ENCODE peak calls at places on chromosomes 11 and 22, in seven cellular contexts. I, F, W, C, K, H and S are unnamed samples.

GRCh38 chr11:61334434-61335354 is 1.7 kb downstream of the TKFC start:
- DNase-seq in I (no peak), F (peak; percentile 86), W (no peak), C (no peak), K (peak; percentile 27), H (peak; percentile 44), S (no peak)

GRCh38 chr11:9038537-9038936 is 34.7 kb upstream of the NRIP3 start:
- DNase-seq in I (no peak), F (no peak), W (no peak), C (no peak), K (no peak), H (no peak), S (no peak)

GRCh38 chr11:16958833-16959232 is 55.4 kb downstream of the PLEKHA7 start:
- DNase-seq in I (no peak), F (no peak), W (no peak), C (no peak), K (no peak), H (no peak), S (no peak)

GRCh38 chr11:109135627-109136026 is 286.4 kb upstream of the C11orf87 start:
- DNase-seq in I (no peak), F (no peak), W (no peak), C (no peak), K (no peak), H (no peak), S (no peak)

GRCh38 chr11:96188625-96189006 is 154.4 kb downstream of the MAML2 start:
- DNase-seq in I (no peak), F (no peak), W (no peak), C (no peak), K (no peak), H (peak; percentile 28), S (no peak)

GRCh38 chr11:63999349-64000025 is 13.2 kb downstream of the OTUB1 start:
- DNase-seq in I (no peak), F (peak; percentile 98), W (peak; percentile 44), C (no peak), K (no peak), H (peak; percentile 82), S (no peak)

GRCh38 chr22:20550851-20551744 is 43.7 kb downstream of the MED15 start:
- DNase-seq in I (peak; percentile 54), F (no peak), W (no peak), C (no peak), K (no peak), H (peak; percentile 83), S (no peak)

GRCh38 chr11:76161261-76161961 is 44.9 kb downstream of the WNT11 start:
- DNase-seq in I (no peak), F (no peak), W (no peak), C (peak; percentile 31), K (no peak), H (peak; percentile 57), S (peak; percentile 23)

GRCh38 chr11:107337917-107338316 is 119.7 kb downstream of the CWF19L2 start:
- DNase-seq in I (no peak), F (no peak), W (no peak), C (no peak), K (no peak), H (no peak), S (no peak)

GRCh38 chr11:133903875-133904817 is 52.6 kb downstream of the IGSF9B start:
- DNase-seq in I (no peak), F (no peak), W (no peak), C (no peak), K (no peak), H (no peak), S (no peak)

GRCh38 chr11:69446108-69446507 is 35.4 kb upstream of the LINC01488 start:
- DNase-seq in I (no peak), F (no peak), W (no peak), C (no peak), K (no peak), H (no peak), S (no peak)

GRCh38 chr11:105144887-105145286 is 5.3 kb upstream of the CARD18 start:
- DNase-seq in I (no peak), F (no peak), W (no peak), C (no peak), K (peak; percentile 40), H (peak; percentile 61), S (no peak)

GRCh38 chr22:29722151-29722550 is 2.3 kb downstream of the CABP7 start:
- DNase-seq in I (no peak), F (no peak), W (no peak), C (no peak), K (no peak), H (peak; percentile 81), S (no peak)

GRCh38 chr11:19316434-19316833 is 75.7 kb upstream of the E2F8 start:
- DNase-seq in I (peak; percentile 8), F (no peak), W (no peak), C (no peak), K (no peak), H (peak; percentile 61), S (no peak)

GRCh38 chr11:122717264-122717867 is 61.8 kb downstream of the UBASH3B start:
- DNase-seq in I (no peak), F (no peak), W (no peak), C (no peak), K (no peak), H (no peak), S (no peak)

GRCh38 chr11:128195057-128195751 is 392.2 kb downstream of the ETS1 start:
- DNase-seq in I (no peak), F (no peak), W (no peak), C (no peak), K (no peak), H (no peak), S (no peak)

GRCh38 chr11:93039841-93040240 is 70.4 kb downstream of the MTNR1B start:
- DNase-seq in I (no peak), F (no peak), W (no peak), C (no peak), K (no peak), H (no peak), S (no peak)

GRCh38 chr11:76670475-76671235 is at the start of gene LRRC32:
- DNase-seq in I (no peak), F (peak; percentile 74), W (no peak), C (no peak), K (no peak), H (peak; percentile 45), S (no peak)

GRCh38 chr11:48064306-48064705 is 83.9 kb downstream of the PTPRJ start:
- DNase-seq in I (no peak), F (no peak), W (no peak), C (no peak), K (no peak), H (peak; percentile 85), S (no peak)

GRCh38 chr11:57161351-57161750 is 20.4 kb upstream of the LRRC55 start:
- DNase-seq in I (no peak), F (no peak), W (no peak), C (no peak), K (no peak), H (peak; percentile 33), S (no peak)

GRCh38 chr22:19853879-19854777 is 546 bp downstream of the GNB1L start:
- DNase-seq in I (no peak), F (peak; percentile 52), W (no peak), C (no peak), K (no peak), H (no peak), S (no peak)

GRCh38 chr11:2537010-2537695 is 92.3 kb downstream of the KCNQ1 start:
- DNase-seq in I (no peak), F (no peak), W (no peak), C (no peak), K (no peak), H (no peak), S (no peak)

GRCh38 chr11:9076046-9076445 is 15.4 kb downstream of the SCUBE2 start:
- DNase-seq in I (no peak), F (no peak), W (no peak), C (no peak), K (no peak), H (no peak), S (no peak)

GRCh38 chr22:44091021-44091721 is 67.1 kb downstream of the PARVB start:
- DNase-seq in I (peak; percentile 35), F (peak; percentile 74), W (no peak), C (no peak), K (peak; percentile 2), H (peak; percentile 42), S (no peak)

GRCh38 chr11:58061813-58062212 is 31.1 kb downstream of the OR6Q1 start:
- DNase-seq in I (no peak), F (no peak), W (no peak), C (no peak), K (no peak), H (peak; percentile 56), S (no peak)

GRCh38 chr22:45769569-45770210 is 98.1 kb downstream of the ATXN10 start:
- DNase-seq in I (no peak), F (no peak), W (no peak), C (no peak), K (no peak), H (no peak), S (peak; percentile 23)

GRCh38 chr22:35531202-35531601 is 9.4 kb upstream of the RASD2 start:
- DNase-seq in I (no peak), F (no peak), W (no peak), C (no peak), K (no peak), H (no peak), S (no peak)

GRCh38 chr11:109553284-109553683 is 131.3 kb downstream of the C11orf87 start:
- DNase-seq in I (no peak), F (no peak), W (no peak), C (no peak), K (no peak), H (no peak), S (no peak)

GRCh38 chr11:1486054-1486825 is at the start of gene MOB2:
- DNase-seq in I (no peak), F (no peak), W (no peak), C (no peak), K (peak; percentile 52), H (peak; percentile 50), S (no peak)

GRCh38 chr11:114377612-114378267 is 22.6 kb downstream of the C11orf71 start:
- DNase-seq in I (peak; percentile 9), F (peak; percentile 76), W (no peak), C (no peak), K (no peak), H (peak; percentile 69), S (no peak)

GRCh38 chr11:116044946-116045345 is 540.7 kb upstream of the CADM1 start:
- DNase-seq in I (no peak), F (peak; percentile 50), W (no peak), C (no peak), K (no peak), H (no peak), S (no peak)